ENCODE peak calls at places on chromosomes 13 and 19, in nine cellular contexts. X is Peyer's patch; G is COR-L47; K is esophagus squamous epithelium; H is memory B cell; O is thoracic aorta; E is stimulated activated CD4-positive, alpha-beta T cell treated with anti-CD3 and anti-CD28 coated beads, Interleukin-15, amount 100 ng/mL, for 1 hour; Q is AG04450; P is left ventricle myocardium superior. M is an unnamed sample.

GRCh38 chr19:55304279-55304978 is 20.6 kb downstream of the BRSK1 start:
- DNase-seq in X (peak; percentile 67), G (no peak), K (no peak), H (no peak), O (no peak), E (no peak), Q (no peak), P (peak; percentile 53), M (peak; percentile 82)

GRCh38 chr19:57103573-57104277 is 16.1 kb upstream of the USP29 start:
- DNase-seq in X (peak; percentile 68), G (peak; percentile 55), K (no peak), H (peak; percentile 59), O (peak; percentile 2), E (peak; percentile 22), Q (no peak), P (peak; percentile 60), M (peak; percentile 94)

GRCh38 chr13:59016250-59016649 is 1147.5 kb downstream of the DIAPH3 start:
- DNase-seq in X (no peak), G (no peak), K (no peak), H (no peak), O (no peak), E (no peak), Q (no peak), P (no peak), M (no peak)

GRCh38 chr13:112952759-112953541 is 16.1 kb upstream of the MCF2L start:
- DNase-seq in X (peak; percentile 22), G (no peak), K (no peak), H (no peak), O (no peak), E (no peak), Q (no peak), P (no peak), M (no peak)

GRCh38 chr19:57058871-57059270 is 60.9 kb upstream of the USP29 start:
- DNase-seq in X (no peak), G (no peak), K (no peak), H (no peak), O (no peak), E (no peak), Q (no peak), P (no peak), M (no peak)

GRCh38 chr13:108915634-108916497 is 286.5 kb downstream of the MYO16 start:
- DNase-seq in X (peak; percentile 94), G (peak; percentile 19), K (peak; percentile 15), H (no peak), O (peak; percentile 77), E (peak; percentile 45), Q (peak; percentile 65), P (peak; percentile 67), M (no peak)

GRCh38 chr13:39565036-39565949 is 37.7 kb downstream of the LHFPL6 start:
- DNase-seq in X (no peak), G (no peak), K (no peak), H (no peak), O (no peak), E (no peak), Q (peak; percentile 83), P (no peak), M (no peak)

GRCh38 chr13:23506821-23507210 is 63.4 kb upstream of the TNFRSF19 start:
- DNase-seq in X (no peak), G (no peak), K (no peak), H (no peak), O (no peak), E (no peak), Q (peak; percentile 62), P (no peak), M (no peak)

GRCh38 chr13:98020271-98020670 is 66.8 kb downstream of the IPO5 start:
- DNase-seq in X (no peak), G (no peak), K (no peak), H (no peak), O (no peak), E (no peak), Q (no peak), P (no peak), M (no peak)

GRCh38 chr13:19589312-19589711 is 28.0 kb upstream of the TPTE2 start:
- DNase-seq in X (no peak), G (no peak), K (no peak), H (no peak), O (no peak), E (no peak), Q (no peak), P (no peak), M (no peak)

GRCh38 chr19:33558846-33559245 is 37.3 kb upstream of the PEPD start:
- DNase-seq in X (no peak), G (no peak), K (no peak), H (no peak), O (no peak), E (no peak), Q (no peak), P (no peak), M (no peak)

GRCh38 chr19:929523-930258 is 3.9 kb downstream of the ARID3A start:
- DNase-seq in X (no peak), G (no peak), K (no peak), H (no peak), O (no peak), E (no peak), Q (no peak), P (no peak), M (no peak)

GRCh38 chr13:101457176-101457575 is 4.7 kb downstream of the ITGBL1 start:
- DNase-seq in X (no peak), G (no peak), K (no peak), H (no peak), O (no peak), E (no peak), Q (no peak), P (no peak), M (no peak)

GRCh38 chr13:106527806-106528205 is 7.7 kb downstream of the EFNB2 start:
- DNase-seq in X (no peak), G (no peak), K (no peak), H (no peak), O (no peak), E (no peak), Q (no peak), P (no peak), M (no peak)

GRCh38 chr13:74197686-74198085 is 63.5 kb upstream of the KLF12 start:
- DNase-seq in X (no peak), G (no peak), K (no peak), H (no peak), O (no peak), E (no peak), Q (no peak), P (no peak), M (no peak)

GRCh38 chr13:74115138-74115537 is 19.1 kb downstream of the KLF12 start:
- DNase-seq in X (no peak), G (no peak), K (no peak), H (no peak), O (no peak), E (no peak), Q (peak; percentile 10), P (no peak), M (no peak)

GRCh38 chr13:112434032-112434431 is 57.9 kb downstream of the SPACA7 start:
- DNase-seq in X (no peak), G (no peak), K (no peak), H (no peak), O (no peak), E (no peak), Q (no peak), P (no peak), M (no peak)

GRCh38 chr13:86856996-86857395 is 814.2 kb upstream of the SLITRK5 start:
- DNase-seq in X (no peak), G (no peak), K (no peak), H (no peak), O (no peak), E (no peak), Q (peak; percentile 13), P (no peak), M (no peak)

GRCh38 chr13:79767126-79767525 is 286.2 kb downstream of the NDFIP2 start:
- DNase-seq in X (no peak), G (no peak), K (no peak), H (no peak), O (no peak), E (no peak), Q (no peak), P (no peak), M (no peak)

GRCh38 chr19:17475541-17476115 is 5.3 kb downstream of the SLC27A1 start:
- DNase-seq in X (no peak), G (no peak), K (no peak), H (no peak), O (no peak), E (no peak), Q (no peak), P (peak; percentile 85), M (peak; percentile 14)

GRCh38 chr13:50990540-50991506 is 81.2 kb downstream of the RNASEH2B start:
- DNase-seq in X (peak; percentile 58), G (peak; percentile 36), K (no peak), H (no peak), O (no peak), E (no peak), Q (peak; percentile 52), P (peak; percentile 65), M (no peak)

GRCh38 chr19:53876651-53877224 is 5.3 kb upstream of the PRKCG start:
- DNase-seq in X (no peak), G (no peak), K (no peak), H (no peak), O (no peak), E (no peak), Q (no peak), P (no peak), M (peak; percentile 28)

GRCh38 chr19:10808937-10809655 is 26.9 kb downstream of the TMED1 start:
- DNase-seq in X (peak; percentile 59), G (peak; percentile 60), K (no peak), H (no peak), O (no peak), E (no peak), Q (no peak), P (no peak), M (no peak)

GRCh38 chr13:68027311-68027710 is 797.2 kb upstream of the PCDH9 start:
- DNase-seq in X (no peak), G (peak; percentile 10), K (no peak), H (no peak), O (no peak), E (no peak), Q (no peak), P (no peak), M (no peak)

GRCh38 chr13:100668408-100668807 is 6.2 kb downstream of the TMTC4 start:
- DNase-seq in X (no peak), G (no peak), K (no peak), H (no peak), O (no peak), E (no peak), Q (no peak), P (no peak), M (no peak)

GRCh38 chr13:72931311-72931710 is 127.5 kb upstream of the KLF5 start:
- DNase-seq in X (no peak), G (no peak), K (no peak), H (no peak), O (no peak), E (no peak), Q (no peak), P (no peak), M (no peak)

GRCh38 chr19:46678110-46678732 is 17.2 kb upstream of the DACT3 start:
- DNase-seq in X (no peak), G (no peak), K (no peak), H (peak; percentile 56), O (no peak), E (peak; percentile 26), Q (no peak), P (no peak), M (peak; percentile 94)

GRCh38 chr13:33153421-33154381 is 131.9 kb downstream of the STARD13 start:
- DNase-seq in X (peak; percentile 50), G (no peak), K (no peak), H (no peak), O (peak; percentile 11), E (no peak), Q (no peak), P (peak; percentile 65), M (peak; percentile 46)